ENCODE peak calls at places on chromosomes 7 and 10, in five cellular contexts. D is IMR-90, E is trophoblast cell, W is mesenchymal stem cell, Y is H1. T is an unnamed sample. For H3K4me1, the result is how much of the 10 kb centered on the place peaks cover.

GRCh38 chr10:112454910-112455779 is 8.1 kb downstream of the VTI1A start:
- DNase-seq in E (no peak), Y (no peak), D (no peak), W (no peak), T (no peak)

GRCh38 chr7:451255-452229 is 68.1 kb downstream of the PDGFA start:
- DNase-seq in W (no peak), E (no peak), Y (peak), D (no peak), T (peak)

GRCh38 chr7:27079234-27079975 is 16.4 kb downstream of the HOXA1 start:
- DNase-seq in Y (no peak), W (no peak), E (no peak), D (no peak), T (no peak)

GRCh38 chr7:108455833-108456677 is at the start of gene NRCAM:
- DNase-seq in W (peak), Y (peak), D (no peak), E (peak), T (peak)

GRCh38 chr10:128557149-128557548 is 430.9 kb upstream of the MKI67 start:
- DNase-seq in W (no peak), D (no peak), Y (no peak), E (no peak), T (no peak)

GRCh38 chr10:24873281-24873683 is 79.1 kb downstream of the PRTFDC1 start:
- DNase-seq in E (peak), W (peak), Y (no peak), D (peak), T (peak)

GRCh38 chr7:116652793-116653192 is 19.2 kb upstream of the MET start:
- DNase-seq in W (no peak), E (peak), D (peak), Y (no peak), T (no peak)

GRCh38 chr10:81108516-81109199 is 571.0 kb downstream of the SH2D4B start:
- DNase-seq in D (peak), Y (no peak), W (peak), E (no peak), T (peak)

GRCh38 chr10:91565241-91565640 is 67.6 kb downstream of the PPP1R3C start:
- DNase-seq in E (no peak), W (no peak), Y (no peak), D (no peak), T (no peak)

GRCh38 chr7:134370135-134370534 is 53.4 kb upstream of the SLC35B4 start:
- DNase-seq in D (no peak), W (no peak), E (no peak), Y (no peak), T (no peak)

GRCh38 chr10:112565434-112566053 is 118.5 kb downstream of the VTI1A start:
- DNase-seq in W (peak), Y (no peak), E (peak), D (peak), T (peak)

GRCh38 chr7:50718311-50718710 is 64.4 kb downstream of the GRB10 start:
- DNase-seq in D (no peak), W (no peak), E (no peak), Y (no peak), T (no peak)

GRCh38 chr7:100588438-100588837 is 2.3 kb downstream of the FBXO24 start:
- DNase-seq in D (peak), Y (no peak), E (peak), W (peak), T (no peak)

GRCh38 chr7:4716946-4717694 is 35.0 kb downstream of the FOXK1 start:
- DNase-seq in Y (no peak), D (no peak), W (no peak), E (no peak), T (no peak)
- H3K4ac ChIP-seq in Y (no peak), D (no peak), W (no peak), E (no peak), T (no peak)

GRCh38 chr10:89921422-89921821 is 220.0 kb downstream of the KIF20B start:
- DNase-seq in W (no peak), D (no peak), Y (no peak), E (peak), T (peak)
- H3K4me1 ChIP-seq in W (under half), D (under half), Y (under half), E (under half), T (under half)

GRCh38 chr7:71470948-71471347 is 339.0 kb downstream of the GALNT17 start:
- DNase-seq in E (no peak), Y (no peak), D (no peak), W (no peak), T (no peak)

GRCh38 chr7:71477441-71477840 is 345.5 kb downstream of the GALNT17 start:
- DNase-seq in E (no peak), Y (no peak), D (no peak), W (no peak), T (no peak)

GRCh38 chr7:71473366-71473967 is 341.5 kb downstream of the GALNT17 start:
- DNase-seq in Y (no peak), E (no peak), D (no peak), W (no peak), T (no peak)

DNA sequence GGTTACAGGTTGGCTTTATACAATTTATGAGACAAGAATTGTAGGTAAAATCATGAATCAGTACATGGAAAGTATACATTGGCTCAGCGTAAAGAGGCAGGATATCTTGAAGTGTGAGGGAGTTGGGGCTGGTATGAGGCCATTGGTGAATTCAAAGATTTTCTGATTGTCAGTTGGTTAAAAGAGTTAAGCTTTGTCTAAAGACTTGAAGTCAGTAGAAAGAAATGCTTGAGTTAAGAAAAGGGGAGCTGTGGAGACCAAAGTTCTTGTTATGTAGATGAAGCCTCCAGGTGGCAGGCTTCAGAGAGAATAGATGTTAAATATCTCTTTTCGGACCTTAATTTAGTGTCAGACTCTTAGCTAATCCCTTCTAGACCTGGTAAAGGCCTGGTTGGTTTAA is 341.0 kb downstream of the GALNT17 start:
- DNase-seq in Y (no peak), W (no peak), E (no peak), D (no peak), T (peak)
- H3K4ac ChIP-seq in Y (peak), W (no peak), E (no peak), D (no peak), T (no peak)

DNA sequence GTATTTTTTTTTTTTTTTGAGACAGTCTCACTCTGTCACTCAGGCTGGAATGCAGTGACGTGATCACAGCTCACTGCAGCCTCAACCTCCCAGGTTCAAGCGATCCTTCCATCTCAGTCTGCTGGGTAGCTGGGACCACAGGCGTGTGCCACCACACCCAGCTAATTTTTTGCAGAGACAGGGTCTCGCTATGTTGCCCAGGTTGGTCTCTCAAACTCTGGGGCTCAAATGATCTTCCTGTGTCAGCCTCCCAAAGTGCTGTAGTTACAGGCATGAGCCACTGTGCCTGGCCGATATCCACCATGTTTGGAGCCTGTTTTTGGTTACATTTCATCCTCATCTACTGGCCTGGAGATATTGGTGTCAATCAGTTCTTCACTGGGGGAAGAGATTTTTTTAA is 120.7 kb downstream of the CUX1 start:
- DNase-seq in E (no peak), W (no peak), D (no peak), Y (no peak), T (no peak)
- H3K4me1 ChIP-seq in E (under half), W (under half), D (under half), Y (under half), T (under half)

T was measured in mesendoderm.